ENCODE peak calls at places on chromosomes 13 and 19, in five cellular contexts. One of them, this sample, is unnamed.
A peak's percentile ranks its signal among the peaks of the same experiment; 100 is the strongest.

GRCh38 chr19:50414850-50415660 is 3.7 kb upstream of the SPIB start:
- DNase-seq in colonic mucosa: peak; percentile 75
- DNase-seq in Peyer's patch: peak; percentile 92
- DNase-seq in CD4-positive, CD25-positive, alpha-beta regulatory T cell: peak; percentile 68
- DNase-seq in esophagus muscularis mucosa: no peak
- DNase-seq in this sample: peak; percentile 64

GRCh38 chr19:42284066-42284501 is 15.0 kb downstream of the CIC start:
- DNase-seq in CD4-positive, CD25-positive, alpha-beta regulatory T cell: peak; percentile 83
- DNase-seq in esophagus muscularis mucosa: no peak
- DNase-seq in Peyer's patch: peak; percentile 91
- DNase-seq in colonic mucosa: peak; percentile 72
- DNase-seq in this sample: peak; percentile 92

GRCh38 chr19:48023011-48023410 is 20.9 kb downstream of the CABP5 start:
- DNase-seq in colonic mucosa: no peak
- DNase-seq in CD4-positive, CD25-positive, alpha-beta regulatory T cell: no peak
- DNase-seq in Peyer's patch: no peak
- DNase-seq in esophagus muscularis mucosa: no peak
- DNase-seq in this sample: no peak

GRCh38 chr13:114152285-114152645 is 19.8 kb upstream of the RASA3 start:
- DNase-seq in Peyer's patch: no peak
- DNase-seq in CD4-positive, CD25-positive, alpha-beta regulatory T cell: no peak
- DNase-seq in esophagus muscularis mucosa: no peak
- DNase-seq in colonic mucosa: no peak
- DNase-seq in this sample: no peak

GRCh38 chr19:5578094-5578846 is 10.5 kb upstream of the TINCR start:
- DNase-seq in CD4-positive, CD25-positive, alpha-beta regulatory T cell: peak; percentile 56
- DNase-seq in esophagus muscularis mucosa: no peak
- DNase-seq in colonic mucosa: peak; percentile 74
- DNase-seq in Peyer's patch: peak; percentile 82
- DNase-seq in this sample: peak; percentile 63

GRCh38 chr19:2846180-2846935 is 5.1 kb downstream of the ZNF555 start:
- DNase-seq in CD4-positive, CD25-positive, alpha-beta regulatory T cell: no peak
- DNase-seq in colonic mucosa: no peak
- DNase-seq in Peyer's patch: no peak
- DNase-seq in esophagus muscularis mucosa: no peak
- DNase-seq in this sample: no peak

GRCh38 chr19:42113641-42114348 is 18.5 kb downstream of the POU2F2 start:
- DNase-seq in CD4-positive, CD25-positive, alpha-beta regulatory T cell: no peak
- DNase-seq in colonic mucosa: no peak
- DNase-seq in esophagus muscularis mucosa: no peak
- DNase-seq in Peyer's patch: peak; percentile 77
- DNase-seq in this sample: no peak

GRCh38 chr19:10617409-10618121 is 7.8 kb upstream of the SLC44A2 start:
- DNase-seq in colonic mucosa: no peak
- DNase-seq in CD4-positive, CD25-positive, alpha-beta regulatory T cell: no peak
- DNase-seq in esophagus muscularis mucosa: no peak
- DNase-seq in Peyer's patch: no peak
- DNase-seq in this sample: no peak

GRCh38 chr13:29457299-29457698 is 138.2 kb downstream of the SLC7A1 start:
- DNase-seq in CD4-positive, CD25-positive, alpha-beta regulatory T cell: no peak
- DNase-seq in esophagus muscularis mucosa: no peak
- DNase-seq in Peyer's patch: no peak
- DNase-seq in colonic mucosa: no peak
- DNase-seq in this sample: no peak

GRCh38 chr13:23081246-23081645 is 99.5 kb upstream of the SGCG start:
- DNase-seq in Peyer's patch: no peak
- DNase-seq in CD4-positive, CD25-positive, alpha-beta regulatory T cell: no peak
- DNase-seq in esophagus muscularis mucosa: no peak
- DNase-seq in colonic mucosa: no peak
- DNase-seq in this sample: no peak

GRCh38 chr19:42198676-42199439 is 18.6 kb downstream of the DEDD2 start:
- DNase-seq in colonic mucosa: peak; percentile 47
- DNase-seq in esophagus muscularis mucosa: no peak
- DNase-seq in CD4-positive, CD25-positive, alpha-beta regulatory T cell: peak; percentile 96
- DNase-seq in Peyer's patch: peak; percentile 93
- DNase-seq in this sample: peak; percentile 88

GRCh38 chr13:35475960-35476943 is at the start of gene MAB21L1:
- DNase-seq in Peyer's patch: no peak
- DNase-seq in colonic mucosa: peak; percentile 25
- DNase-seq in esophagus muscularis mucosa: no peak
- DNase-seq in CD4-positive, CD25-positive, alpha-beta regulatory T cell: peak; percentile 19
- DNase-seq in this sample: no peak

GRCh38 chr19:23560051-23560450 is 127.0 kb downstream of the ZNF675 start:
- DNase-seq in colonic mucosa: no peak
- DNase-seq in Peyer's patch: no peak
- DNase-seq in esophagus muscularis mucosa: no peak
- DNase-seq in CD4-positive, CD25-positive, alpha-beta regulatory T cell: no peak
- DNase-seq in this sample: no peak

GRCh38 chr19:23561341-23561740 is 125.7 kb downstream of the ZNF675 start:
- DNase-seq in Peyer's patch: no peak
- DNase-seq in esophagus muscularis mucosa: no peak
- DNase-seq in CD4-positive, CD25-positive, alpha-beta regulatory T cell: no peak
- DNase-seq in colonic mucosa: no peak
- DNase-seq in this sample: no peak

GRCh38 chr19:23554548-23554947 is 132.5 kb downstream of the ZNF675 start:
- DNase-seq in CD4-positive, CD25-positive, alpha-beta regulatory T cell: no peak
- DNase-seq in Peyer's patch: no peak
- DNase-seq in colonic mucosa: no peak
- DNase-seq in esophagus muscularis mucosa: no peak
- DNase-seq in this sample: no peak

GRCh38 chr19:23557381-23557780 is 129.6 kb downstream of the ZNF675 start:
- DNase-seq in esophagus muscularis mucosa: no peak
- DNase-seq in colonic mucosa: no peak
- DNase-seq in CD4-positive, CD25-positive, alpha-beta regulatory T cell: no peak
- DNase-seq in Peyer's patch: no peak
- DNase-seq in this sample: no peak

DNA sequence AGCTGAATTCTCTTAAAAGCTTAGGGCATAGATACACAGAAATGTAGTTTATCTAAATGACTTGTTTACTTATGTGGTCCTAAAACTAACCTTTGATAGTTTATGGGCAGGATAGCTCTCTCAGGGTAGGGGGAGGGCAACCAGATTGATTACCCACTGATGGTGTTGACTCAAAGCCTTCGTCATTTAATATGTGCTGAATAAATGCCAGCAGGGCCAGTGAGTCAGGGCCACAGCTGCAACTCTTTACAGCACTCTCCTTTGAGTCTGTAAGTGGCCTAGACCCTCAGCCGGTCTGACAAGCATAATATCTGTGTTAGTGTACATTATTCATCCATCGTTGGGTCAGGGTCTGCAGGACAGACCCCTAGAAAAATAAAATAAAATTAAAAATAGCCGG is 128.5 kb downstream of the ZNF675 start:
- DNase-seq in colonic mucosa: no peak
- DNase-seq in Peyer's patch: no peak
- DNase-seq in esophagus muscularis mucosa: no peak
- DNase-seq in CD4-positive, CD25-positive, alpha-beta regulatory T cell: no peak
- DNase-seq in this sample: no peak
- H3K9me3 ChIP-seq in colonic mucosa: no peaks in the 10 kb centered on the region
- H3K9me3 ChIP-seq in Peyer's patch: no peaks in the 10 kb centered on the region
- H3K9me3 ChIP-seq in esophagus muscularis mucosa: no peaks in the 10 kb centered on the region
- H3K9me3 ChIP-seq in CD4-positive, CD25-positive, alpha-beta regulatory T cell: peaks cover 5% of the 10 kb centered on the region
- H3K9me3 ChIP-seq in this sample: no peaks in the 10 kb centered on the region

GRCh38 chr19:12527034-12527836 is 24.0 kb downstream of the ZNF564 start:
- DNase-seq in esophagus muscularis mucosa: no peak
- DNase-seq in CD4-positive, CD25-positive, alpha-beta regulatory T cell: peak; percentile 41
- DNase-seq in Peyer's patch: no peak
- DNase-seq in colonic mucosa: no peak
- DNase-seq in this sample: peak; percentile 15
- H3K36me3 ChIP-seq in esophagus muscularis mucosa: peaks cover 82% of the 10 kb centered on the region
- H3K36me3 ChIP-seq in CD4-positive, CD25-positive, alpha-beta regulatory T cell: peaks cover 59% of the 10 kb centered on the region
- H3K36me3 ChIP-seq in Peyer's patch: peaks cover 28% of the 10 kb centered on the region
- H3K36me3 ChIP-seq in colonic mucosa: peaks cover 30% of the 10 kb centered on the region
- H3K36me3 ChIP-seq in this sample: peaks cover 35% of the 10 kb centered on the region

GRCh38 chr19:11832253-11832912 is 16.1 kb upstream of the ZNF439 start:
- DNase-seq in Peyer's patch: no peak
- DNase-seq in colonic mucosa: no peak
- DNase-seq in esophagus muscularis mucosa: no peak
- DNase-seq in CD4-positive, CD25-positive, alpha-beta regulatory T cell: no peak
- DNase-seq in this sample: no peak
- H3K9me3 ChIP-seq in Peyer's patch: peaks cover 9% of the 10 kb centered on the region
- H3K9me3 ChIP-seq in colonic mucosa: peaks cover 8% of the 10 kb centered on the region
- H3K9me3 ChIP-seq in esophagus muscularis mucosa: peaks cover 5% of the 10 kb centered on the region
- H3K9me3 ChIP-seq in CD4-positive, CD25-positive, alpha-beta regulatory T cell: peaks cover 70% of the 10 kb centered on the region
- H3K9me3 ChIP-seq in this sample: peaks cover 19% of the 10 kb centered on the region

DNA sequence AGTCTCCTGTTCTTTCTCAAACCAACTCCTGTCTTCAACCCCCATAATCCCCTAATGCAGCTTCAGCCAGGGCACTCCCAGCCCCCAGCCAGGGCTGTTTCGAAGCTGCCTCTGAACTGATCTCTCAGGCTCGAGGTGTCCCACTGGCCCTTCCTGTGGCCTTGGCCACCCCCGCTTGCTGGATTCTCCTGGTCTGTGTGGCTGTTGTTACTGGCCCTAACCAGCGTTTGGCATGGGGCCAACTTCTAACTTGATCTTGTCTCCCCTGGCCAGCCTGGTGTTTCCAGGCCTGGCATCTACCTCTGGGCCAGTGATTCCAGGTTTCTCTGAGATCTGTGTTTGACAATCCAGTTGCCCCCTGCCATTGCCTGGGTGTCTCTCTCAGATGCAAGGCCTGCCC is 11.0 kb downstream of the XAB2 start:
- DNase-seq in CD4-positive, CD25-positive, alpha-beta regulatory T cell: no peak
- DNase-seq in esophagus muscularis mucosa: no peak
- DNase-seq in colonic mucosa: peak; percentile 41
- DNase-seq in Peyer's patch: no peak
- DNase-seq in this sample: no peak
- H3K36me3 ChIP-seq in CD4-positive, CD25-positive, alpha-beta regulatory T cell: peaks cover 33% of the 10 kb centered on the region
- H3K36me3 ChIP-seq in esophagus muscularis mucosa: peaks cover 59% of the 10 kb centered on the region
- H3K36me3 ChIP-seq in colonic mucosa: no peaks in the 10 kb centered on the region
- H3K36me3 ChIP-seq in Peyer's patch: no peaks in the 10 kb centered on the region
- H3K36me3 ChIP-seq in this sample: peaks cover 31% of the 10 kb centered on the region

DNA sequence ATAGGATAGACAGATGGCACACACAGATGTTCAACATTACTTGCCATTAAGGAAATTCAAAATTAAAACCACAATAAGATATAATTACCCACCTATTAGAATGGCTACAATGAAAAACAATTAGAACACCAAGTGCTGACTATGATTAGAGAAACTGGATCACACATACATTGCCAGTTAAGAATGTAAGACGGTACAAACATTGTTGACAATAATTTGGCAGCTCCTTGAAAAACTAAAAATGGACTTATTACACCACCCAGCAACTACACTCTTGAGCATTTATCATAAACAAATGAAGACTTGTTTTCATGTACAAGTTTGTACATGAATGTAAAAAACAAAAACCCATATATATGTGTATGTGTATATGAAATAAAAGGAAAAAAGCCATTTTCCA is 13.7 kb downstream of the ZNF461 start:
- DNase-seq in CD4-positive, CD25-positive, alpha-beta regulatory T cell: no peak
- DNase-seq in Peyer's patch: no peak
- DNase-seq in colonic mucosa: no peak
- DNase-seq in esophagus muscularis mucosa: no peak
- DNase-seq in this sample: no peak
- H3K9me3 ChIP-seq in CD4-positive, CD25-positive, alpha-beta regulatory T cell: peaks cover 59% of the 10 kb centered on the region
- H3K9me3 ChIP-seq in Peyer's patch: no peaks in the 10 kb centered on the region
- H3K9me3 ChIP-seq in colonic mucosa: peaks cover 6% of the 10 kb centered on the region
- H3K9me3 ChIP-seq in esophagus muscularis mucosa: no peaks in the 10 kb centered on the region
- H3K9me3 ChIP-seq in this sample: no peaks in the 10 kb centered on the region

GRCh38 chr13:24627864-24628418 is 52.3 kb upstream of the ATP12A start:
- DNase-seq in esophagus muscularis mucosa: no peak
- DNase-seq in colonic mucosa: peak; percentile 51
- DNase-seq in Peyer's patch: peak; percentile 38
- DNase-seq in CD4-positive, CD25-positive, alpha-beta regulatory T cell: no peak
- DNase-seq in this sample: no peak

GRCh38 chr13:24630121-24630520 is 50.1 kb upstream of the ATP12A start:
- DNase-seq in CD4-positive, CD25-positive, alpha-beta regulatory T cell: no peak
- DNase-seq in Peyer's patch: no peak
- DNase-seq in esophagus muscularis mucosa: no peak
- DNase-seq in colonic mucosa: no peak
- DNase-seq in this sample: no peak

GRCh38 chr13:24627090-24627714 is 53.0 kb upstream of the ATP12A start:
- DNase-seq in CD4-positive, CD25-positive, alpha-beta regulatory T cell: no peak
- DNase-seq in esophagus muscularis mucosa: no peak
- DNase-seq in Peyer's patch: peak; percentile 58
- DNase-seq in colonic mucosa: peak; percentile 72
- DNase-seq in this sample: no peak

GRCh38 chr13:24630851-24631341 is 49.3 kb upstream of the ATP12A start:
- DNase-seq in colonic mucosa: no peak
- DNase-seq in CD4-positive, CD25-positive, alpha-beta regulatory T cell: peak; percentile 39
- DNase-seq in esophagus muscularis mucosa: no peak
- DNase-seq in Peyer's patch: peak; percentile 56
- DNase-seq in this sample: no peak

DNA sequence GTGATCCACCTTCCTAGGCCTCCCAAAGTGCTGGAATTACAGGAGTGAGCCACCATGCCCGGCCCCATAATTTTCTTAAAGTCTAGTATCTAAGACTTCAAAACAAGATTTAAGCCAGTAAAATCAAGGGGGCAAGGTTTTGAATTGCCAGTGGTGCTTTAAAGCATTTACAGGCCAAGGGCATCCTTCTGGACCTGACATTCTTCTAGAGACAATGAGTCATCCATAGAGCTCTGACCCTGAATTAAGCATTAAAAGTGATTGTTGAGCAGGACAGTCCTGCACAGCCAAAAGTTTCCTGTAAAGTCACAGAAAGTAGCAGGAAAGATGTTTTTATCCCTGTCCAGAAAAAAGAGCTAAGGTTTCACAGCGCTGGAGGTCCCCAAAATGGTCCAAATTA is 50.9 kb upstream of the ATP12A start:
- DNase-seq in Peyer's patch: no peak
- DNase-seq in esophagus muscularis mucosa: no peak
- DNase-seq in CD4-positive, CD25-positive, alpha-beta regulatory T cell: no peak
- DNase-seq in colonic mucosa: no peak
- DNase-seq in this sample: no peak
- H3K36me3 ChIP-seq in Peyer's patch: no peaks in the 10 kb centered on the region
- H3K36me3 ChIP-seq in esophagus muscularis mucosa: no peaks in the 10 kb centered on the region
- H3K36me3 ChIP-seq in CD4-positive, CD25-positive, alpha-beta regulatory T cell: no peaks in the 10 kb centered on the region
- H3K36me3 ChIP-seq in colonic mucosa: no peaks in the 10 kb centered on the region
- H3K36me3 ChIP-seq in this sample: no peaks in the 10 kb centered on the region

GRCh38 chr19:19823916-19824315 is 2.4 kb upstream of the ZNF506 start:
- DNase-seq in colonic mucosa: no peak
- DNase-seq in esophagus muscularis mucosa: no peak
- DNase-seq in CD4-positive, CD25-positive, alpha-beta regulatory T cell: no peak
- DNase-seq in Peyer's patch: no peak
- DNase-seq in this sample: no peak
- H3K9me3 ChIP-seq in colonic mucosa: no peaks in the 10 kb centered on the region
- H3K9me3 ChIP-seq in esophagus muscularis mucosa: no peaks in the 10 kb centered on the region
- H3K9me3 ChIP-seq in CD4-positive, CD25-positive, alpha-beta regulatory T cell: peaks cover 17% of the 10 kb centered on the region
- H3K9me3 ChIP-seq in Peyer's patch: no peaks in the 10 kb centered on the region
- H3K9me3 ChIP-seq in this sample: no peaks in the 10 kb centered on the region

This sample was measured in CD4-positive, alpha-beta memory T cell.